ENCODE peak calls at places on chromosomes 12 and 14, in eight cellular contexts. N is esophagus squamous epithelium; X is GM23248; Y is Peyer's patch; K is fibroblast of lung; E is psoas muscle; V is tibial nerve; S is naive thymus-derived CD4-positive, alpha-beta T cell. D is an unnamed sample. For H3K9me3, the result is how much of the 10 kb centered on the place peaks cover.

GRCh38 chr12:53223006-53223305 is 9.1 kb downstream of the RARG start:
- DNase-seq in X (peak), E (peak), K (no peak), V (no peak), Y (no peak), N (no peak), S (no peak), D (no peak)

GRCh38 chr12:57491393-57492280 is 3.8 kb downstream of the MARS1 start:
- DNase-seq in E (no peak), N (no peak), V (no peak), X (peak), Y (no peak), K (no peak), S (no peak), D (no peak)

GRCh38 chr14:22418631-22419030 is 170.4 kb downstream of the DAD1 start:
- DNase-seq in S (no peak), N (no peak), K (no peak), V (no peak), E (no peak), Y (no peak), X (no peak), D (no peak)

GRCh38 chr12:116614194-116614885 is 55.2 kb downstream of the MAP1LC3B2 start:
- DNase-seq in K (no peak), S (no peak), V (no peak), Y (no peak), E (no peak), N (no peak), X (peak), D (no peak)

GRCh38 chr12:68739891-68740290 is 6.1 kb upstream of the SLC35E3 start:
- DNase-seq in Y (no peak), E (no peak), X (no peak), V (no peak), N (no peak), S (no peak), K (no peak), D (no peak)

GRCh38 chr14:102323102-102323501 is 3.6 kb downstream of the ZNF839 start:
- DNase-seq in S (peak), X (peak), N (no peak), K (peak), E (peak), V (peak), Y (no peak), D (no peak)

GRCh38 chr12:45974883-45975282 is 15.5 kb downstream of the SCAF11 start:
- DNase-seq in V (no peak), X (no peak), E (no peak), N (no peak), S (no peak), Y (no peak), K (peak), D (no peak)

GRCh38 chr14:39364509-39364908 is 67.7 kb downstream of the FBXO33 start:
- DNase-seq in S (no peak), Y (no peak), N (no peak), K (no peak), E (no peak), X (no peak), V (no peak), D (no peak)

GRCh38 chr12:67541625-67541991 is 106.9 kb upstream of the DYRK2 start:
- DNase-seq in Y (no peak), N (no peak), X (no peak), E (no peak), S (peak), K (no peak), V (no peak), D (no peak)

GRCh38 chr14:45177081-45177480 is 41.4 kb downstream of the FANCM start:
- DNase-seq in E (no peak), S (no peak), K (peak), Y (no peak), N (no peak), V (no peak), X (peak), D (no peak)

GRCh38 chr12:106276032-106276728 is 26.4 kb upstream of the TCP11L2 start:
- DNase-seq in Y (no peak), N (no peak), E (no peak), K (no peak), S (no peak), X (no peak), V (no peak), D (no peak)

DNA sequence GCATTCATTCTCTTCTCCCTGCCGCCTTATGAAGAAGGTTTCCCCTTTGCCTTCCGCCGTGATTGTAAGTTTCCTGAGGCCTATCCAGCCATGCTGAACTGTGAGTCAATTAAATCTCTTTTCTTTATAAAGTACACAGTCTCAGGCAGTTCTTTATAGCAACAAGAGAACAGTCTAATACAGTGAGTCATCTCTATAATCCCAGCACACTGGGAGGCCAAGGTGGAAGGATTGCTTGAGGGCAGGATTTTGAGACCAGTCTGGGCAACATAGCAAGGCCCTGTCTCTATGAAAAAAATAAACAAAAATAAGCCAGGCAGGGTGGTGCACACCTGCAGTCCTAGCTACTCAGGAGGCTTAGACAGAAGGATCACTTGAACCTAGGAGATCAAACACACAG is 259.9 kb downstream of the CEP128 start:
- DNase-seq in X (no peak), Y (no peak), S (no peak), K (no peak), E (no peak), N (no peak), V (no peak), D (no peak)
- H3K9me3 ChIP-seq in X (under half), Y (under half), S (under half), K (under half), E (under half), N (under half), V (under half), D (under half)

DNA sequence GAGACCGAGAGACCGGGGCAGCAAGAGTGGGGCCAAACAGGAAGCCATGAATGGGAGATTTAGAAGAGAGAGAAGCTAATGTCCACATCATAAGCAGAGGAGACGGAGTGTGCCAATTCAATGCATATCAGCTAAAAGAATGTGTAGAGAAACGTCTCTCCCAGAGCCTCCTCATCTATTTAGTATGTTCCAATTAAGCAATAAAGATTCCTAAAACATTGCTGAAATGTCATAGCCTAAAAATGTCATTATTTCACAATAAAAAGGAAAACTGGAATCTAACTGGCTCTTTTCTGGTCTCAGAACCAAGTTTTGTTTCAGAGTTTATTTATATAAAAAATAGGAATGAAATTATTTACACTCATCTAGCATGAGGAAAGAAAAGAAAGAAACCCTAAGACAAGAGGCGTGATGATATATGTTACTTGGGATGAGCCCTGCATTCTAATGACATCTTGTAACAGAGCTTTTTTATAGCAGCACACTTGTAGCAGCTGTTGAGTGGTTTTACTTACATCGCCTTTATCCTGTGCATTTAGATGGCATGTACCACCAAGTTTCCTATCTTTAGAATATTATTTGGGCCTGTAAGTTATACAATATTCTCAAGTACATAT is 266.3 kb upstream of the PRKD1 start:
- DNase-seq in S (no peak), V (no peak), X (peak), Y (no peak), K (peak), N (no peak), E (no peak), D (no peak)
- H3K9me3 ChIP-seq in S (under half), V (under half), X (under half), Y (under half), K (under half), N (under half), E (under half), D (under half)

GRCh38 chr14:28954025-28954424 is 187.4 kb downstream of the FOXG1 start:
- DNase-seq in S (no peak), Y (no peak), E (no peak), K (no peak), V (no peak), X (no peak), N (no peak), D (no peak)
- H3K9me3 ChIP-seq in S (under half), Y (under half), E (under half), K (under half), V (under half), X (under half), N (under half), D (under half)

DNA sequence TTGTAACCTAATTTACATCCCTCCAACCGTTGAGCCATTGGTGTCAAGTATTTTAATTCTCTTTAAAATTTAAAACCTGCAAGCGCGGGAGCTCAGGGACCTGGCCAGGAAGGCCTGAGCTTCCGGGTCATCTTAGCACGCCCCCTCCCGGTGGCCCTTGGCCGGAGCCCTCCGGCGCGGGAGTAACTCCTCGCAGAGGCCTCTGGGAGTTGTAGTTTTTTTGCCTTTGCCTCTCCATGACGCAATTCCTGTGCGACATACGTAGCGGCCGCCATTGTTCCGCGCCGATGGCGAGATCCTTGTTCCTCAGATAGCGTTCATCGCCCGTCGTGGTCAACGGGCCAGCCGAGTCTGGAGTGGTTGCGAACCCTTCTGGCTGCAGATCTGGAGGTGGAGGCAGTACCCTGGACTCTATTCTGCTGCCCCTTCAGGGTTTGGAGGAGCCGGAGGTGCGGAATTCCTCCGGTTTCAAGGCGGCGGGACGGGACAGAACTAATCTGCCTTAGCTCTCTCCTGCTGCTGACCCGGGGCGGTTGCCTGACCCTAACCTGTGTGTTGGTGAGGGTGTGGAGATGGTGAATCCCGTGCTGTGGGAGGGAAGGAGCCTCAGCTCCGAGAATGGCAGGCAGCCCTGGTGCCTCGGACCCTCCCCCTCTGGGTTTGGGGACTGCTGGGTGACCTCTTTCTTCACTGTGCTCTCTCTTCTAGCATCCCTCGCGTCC is at the start of gene ZNF268:
- DNase-seq in V (peak), Y (peak), S (peak), E (peak), K (peak), N (peak), X (peak), D (peak)
- H3K9me3 ChIP-seq in V (under half), Y (under half), S (under half), E (half or more), K (under half), N (under half), X (under half), D (under half)

GRCh38 chr12:34395056-34396005 is 373.0 kb downstream of the ALG10 start:
- DNase-seq in N (no peak), Y (peak), V (no peak), K (no peak), X (no peak), S (no peak), E (peak), D (no peak)

GRCh38 chr12:34397591-34398365 is 375.5 kb downstream of the ALG10 start:
- DNase-seq in Y (peak), V (peak), E (peak), X (no peak), N (no peak), K (no peak), S (no peak), D (no peak)

GRCh38 chr12:34396861-34397590 is 374.7 kb downstream of the ALG10 start:
- DNase-seq in S (no peak), E (peak), V (no peak), X (no peak), K (no peak), Y (peak), N (no peak), D (peak)

GRCh38 chr12:34394211-34395055 is 372.1 kb downstream of the ALG10 start:
- DNase-seq in S (no peak), V (peak), X (no peak), K (no peak), Y (peak), E (peak), N (no peak), D (no peak)

GRCh38 chr12:34396006-34396860 is 373.9 kb downstream of the ALG10 start:
- DNase-seq in Y (peak), N (no peak), E (peak), K (no peak), S (no peak), X (no peak), V (no peak), D (no peak)
- H3K9me3 ChIP-seq in Y (under half), N (half or more), E (under half), K (under half), S (half or more), X (under half), V (under half), D (under half)

D was measured in T-helper 17 cell.